ENCODE peak calls at places on chromosome 1, in nine cellular contexts. K is progenitor cell of endocrine pancreas; Z is CD4-positive, alpha-beta T cell; L is spleen; P is A549; E is bronchial epithelial cell; I is activated B cell treated with CpG ODN at 0.5 μM for 24 hours; N is mucosa of descending colon; Q is CD8-positive, alpha-beta T cell. T is an unnamed sample.

GRCh38 chr1:70899735-70900134 is 147.9 kb downstream of the PTGER3 start:
- DNase-seq in P (no peak), N (no peak), I (no peak), E (peak), Q (no peak), K (no peak), L (no peak), Z (no peak), T (no peak)

GRCh38 chr1:96472471-96472870 is 249.1 kb upstream of the PTBP2 start:
- DNase-seq in L (no peak), Q (no peak), N (no peak), P (no peak), E (no peak), Z (no peak), I (no peak), K (no peak), T (no peak)

GRCh38 chr1:200468264-200469001 is 58.6 kb upstream of the ZNF281 start:
- DNase-seq in K (no peak), L (no peak), I (no peak), Z (no peak), Q (no peak), E (peak), N (no peak), P (no peak), T (no peak)

GRCh38 chr1:16162163-16162822 is 6.4 kb upstream of the EPHA2 start:
- DNase-seq in N (peak), Z (peak), L (no peak), K (no peak), Q (peak), E (no peak), P (no peak), I (peak), T (peak)

GRCh38 chr1:33338495-33339211 is 17.8 kb upstream of the A3GALT2 start:
- DNase-seq in K (no peak), N (no peak), Z (no peak), I (no peak), E (peak), P (no peak), Q (no peak), L (peak), T (no peak)

GRCh38 chr1:190320952-190321351 is 156.7 kb downstream of the BRINP3 start:
- DNase-seq in Q (no peak), I (no peak), K (no peak), L (no peak), N (no peak), E (peak), P (peak), Z (no peak), T (no peak)

GRCh38 chr1:205920159-205920558 is 23.1 kb downstream of the SLC26A9 start:
- DNase-seq in I (no peak), E (no peak), Q (no peak), L (peak), P (no peak), K (no peak), N (no peak), Z (no peak), T (no peak)

GRCh38 chr1:229392936-229393335 is 41.0 kb downstream of the ACTA1 start:
- DNase-seq in Z (no peak), L (no peak), Q (no peak), K (no peak), I (no peak), E (no peak), N (no peak), P (no peak), T (no peak)

GRCh38 chr1:212244441-212244840 is 40.8 kb upstream of the PPP2R5A start:
- DNase-seq in I (no peak), K (no peak), Q (no peak), P (no peak), L (no peak), N (no peak), Z (no peak), E (no peak), T (no peak)

GRCh38 chr1:166069390-166069789 is 97.4 kb downstream of the FAM78B start:
- DNase-seq in I (no peak), K (peak), L (no peak), P (peak), E (no peak), N (no peak), Z (no peak), Q (no peak), T (peak)

GRCh38 chr1:234541281-234541975 is 62.4 kb upstream of the TARBP1 start:
- DNase-seq in Q (no peak), P (peak), L (no peak), Z (no peak), K (no peak), I (no peak), E (peak), N (no peak), T (no peak)

GRCh38 chr1:33050221-33051076 is 13.8 kb upstream of the AK2 start:
- DNase-seq in N (no peak), P (peak), I (no peak), E (peak), Q (no peak), K (no peak), L (no peak), Z (no peak), T (no peak)

GRCh38 chr1:150562384-150563339 is 13.5 kb downstream of the ADAMTSL4 start:
- DNase-seq in N (peak), Z (peak), I (peak), K (no peak), L (peak), Q (peak), E (no peak), P (no peak), T (peak)

GRCh38 chr1:240148333-240148732 is 56.6 kb downstream of the FMN2 start:
- DNase-seq in E (no peak), Z (no peak), I (no peak), N (no peak), L (no peak), K (no peak), Q (no peak), P (no peak), T (no peak)

GRCh38 chr1:240151126-240151735 is 59.5 kb downstream of the FMN2 start:
- DNase-seq in N (no peak), P (no peak), K (no peak), L (no peak), I (no peak), E (no peak), Z (no peak), Q (no peak), T (no peak)

GRCh38 chr1:240152611-240153297 is 61.1 kb downstream of the FMN2 start:
- DNase-seq in N (no peak), E (no peak), K (no peak), Q (no peak), P (no peak), Z (no peak), I (no peak), L (no peak), T (no peak)

GRCh38 chr1:240145120-240145519 is 53.4 kb downstream of the FMN2 start:
- DNase-seq in L (no peak), E (no peak), K (no peak), P (no peak), I (no peak), Q (no peak), N (no peak), Z (no peak), T (peak)

DNA sequence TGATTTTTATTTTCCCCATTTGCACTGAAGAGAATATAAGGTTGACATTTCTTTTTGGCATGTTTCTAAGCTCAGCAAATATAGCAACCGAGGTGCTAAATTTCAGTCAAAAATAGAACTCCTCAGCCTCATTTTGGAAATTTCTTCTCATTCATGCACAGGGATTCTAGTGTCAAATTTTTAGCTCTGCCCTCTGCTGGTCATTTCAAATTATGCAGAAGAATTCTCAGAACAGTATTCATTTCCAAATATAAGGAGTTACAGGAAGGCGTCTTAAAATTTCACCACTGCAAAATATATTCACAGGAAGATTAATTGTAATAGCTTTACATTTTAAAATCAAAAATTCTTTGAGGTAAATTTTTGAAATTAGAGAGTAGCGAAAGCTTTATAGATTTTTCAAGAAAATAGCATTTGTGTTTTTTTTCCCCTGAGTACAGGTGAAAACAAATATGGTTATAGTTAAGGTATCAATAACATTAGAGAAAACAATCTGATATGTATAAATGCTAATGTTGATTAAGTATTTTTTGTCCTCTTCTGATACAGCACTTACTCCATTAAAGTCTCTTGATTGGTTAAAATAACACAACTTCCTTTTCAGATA is 57.9 kb downstream of the FMN2 start:
- DNase-seq in E (peak), Z (no peak), K (no peak), N (no peak), Q (no peak), P (peak), L (no peak), I (no peak), T (peak)
- TF ChIP-seq CTCF in E (peak), Z (peak), K (peak), N (no peak), Q (peak), P (peak), L (no peak), I (peak), T (peak)

DNA sequence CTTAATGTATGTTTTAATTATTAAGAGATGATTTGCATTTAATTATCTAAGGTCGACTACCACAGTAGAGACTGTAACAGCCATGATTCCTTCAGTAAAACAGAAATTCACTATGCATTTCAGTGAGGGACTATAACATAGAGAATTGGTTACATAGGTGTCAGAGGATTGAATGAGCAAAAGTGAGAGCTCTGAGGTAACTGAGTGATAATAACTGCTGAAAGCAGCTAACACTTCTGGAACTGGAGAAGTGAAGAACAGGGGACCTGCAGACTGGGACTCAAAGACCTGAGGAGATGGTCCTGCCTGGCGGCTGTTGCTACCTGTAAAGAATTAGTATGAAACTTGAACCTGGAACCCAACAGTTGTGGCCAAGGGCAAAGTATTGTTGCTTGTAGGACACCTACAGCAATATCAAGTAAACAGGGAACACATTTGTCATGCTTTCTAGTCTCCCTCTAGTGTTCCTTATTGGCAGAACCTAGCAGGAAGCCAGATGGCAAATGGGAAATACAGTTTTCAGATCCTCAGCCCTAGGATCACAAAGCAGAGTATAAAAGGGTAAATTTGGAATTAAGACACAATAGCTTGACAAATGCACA is 110.6 kb downstream of the HS2ST1 start:
- DNase-seq in K (no peak), P (peak), E (peak), Z (no peak), I (no peak), L (no peak), Q (no peak), N (no peak), T (no peak)
- TF ChIP-seq CTCF in K (peak), P (peak), E (peak), Z (peak), I (no peak), L (no peak), Q (no peak), N (peak), T (peak)

DNA sequence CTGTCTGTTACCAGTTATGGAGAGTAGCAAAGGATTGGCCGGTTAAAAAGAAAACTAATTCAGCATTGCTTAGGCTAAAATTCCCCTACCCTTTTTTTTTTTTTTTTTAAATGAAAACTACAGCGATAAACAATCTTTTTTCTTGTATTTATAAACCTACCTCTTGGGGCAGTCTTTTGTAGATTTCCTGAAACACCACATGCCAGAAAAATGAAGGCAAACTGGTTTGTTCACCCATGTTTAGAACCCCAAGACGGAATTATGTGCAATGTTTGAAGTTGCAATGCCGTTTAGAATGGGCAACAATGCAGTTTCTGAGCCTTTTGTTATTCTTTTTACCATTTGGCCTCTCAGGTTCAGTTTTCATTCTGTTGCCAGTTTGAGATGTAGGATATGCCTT is 59.1 kb downstream of the PRDM2 start:
- DNase-seq in L (no peak), I (no peak), K (no peak), P (no peak), N (no peak), Q (no peak), E (peak), Z (no peak), T (no peak)
- TF ChIP-seq CTCF in L (no peak), I (no peak), K (peak), P (no peak), N (no peak), Q (no peak), E (peak), Z (no peak), T (no peak)

DNA sequence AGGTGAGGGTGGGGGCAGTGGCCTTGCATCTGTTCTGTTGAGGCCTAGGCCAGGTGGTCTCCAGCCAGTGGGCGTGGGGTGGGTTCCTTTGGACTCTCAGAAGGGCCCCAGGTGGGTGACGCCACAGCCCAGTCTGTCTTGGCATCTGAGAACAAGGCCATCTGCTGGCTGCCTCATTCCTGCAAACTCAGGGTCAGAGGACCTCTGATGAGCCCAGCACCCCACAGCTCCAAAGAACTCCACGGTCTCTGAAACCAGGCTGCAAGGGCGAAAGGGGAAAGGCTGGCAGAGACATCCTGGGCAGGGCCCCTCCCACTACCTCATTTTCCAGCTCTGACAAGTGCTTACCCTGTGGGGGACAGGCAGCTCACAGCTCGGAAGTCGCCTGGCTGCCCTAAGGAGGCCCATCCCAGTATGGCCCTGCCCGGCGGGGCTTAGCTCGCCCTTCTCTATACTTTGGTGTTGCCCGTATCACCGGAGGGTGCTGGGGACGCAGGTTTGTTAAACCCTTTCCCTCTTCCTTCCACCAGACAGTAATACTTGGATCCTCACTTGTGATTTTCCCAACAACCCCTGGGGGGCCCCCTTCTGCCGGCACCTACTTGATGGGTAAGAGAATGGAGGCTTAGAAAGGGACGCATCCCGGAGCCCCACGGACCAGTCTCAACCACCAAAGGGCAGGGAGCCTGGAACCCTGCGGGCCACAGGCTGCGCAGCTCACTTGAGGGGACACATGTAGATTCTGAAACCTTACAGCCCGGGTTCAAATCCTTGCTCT is 10.9 kb upstream of the EDN2 start:
- DNase-seq in Q (no peak), I (no peak), N (peak), K (no peak), Z (no peak), L (no peak), P (peak), E (no peak), T (no peak)
- TF ChIP-seq CTCF in Q (no peak), I (no peak), N (no peak), K (peak), Z (no peak), L (no peak), P (no peak), E (peak), T (peak)

DNA sequence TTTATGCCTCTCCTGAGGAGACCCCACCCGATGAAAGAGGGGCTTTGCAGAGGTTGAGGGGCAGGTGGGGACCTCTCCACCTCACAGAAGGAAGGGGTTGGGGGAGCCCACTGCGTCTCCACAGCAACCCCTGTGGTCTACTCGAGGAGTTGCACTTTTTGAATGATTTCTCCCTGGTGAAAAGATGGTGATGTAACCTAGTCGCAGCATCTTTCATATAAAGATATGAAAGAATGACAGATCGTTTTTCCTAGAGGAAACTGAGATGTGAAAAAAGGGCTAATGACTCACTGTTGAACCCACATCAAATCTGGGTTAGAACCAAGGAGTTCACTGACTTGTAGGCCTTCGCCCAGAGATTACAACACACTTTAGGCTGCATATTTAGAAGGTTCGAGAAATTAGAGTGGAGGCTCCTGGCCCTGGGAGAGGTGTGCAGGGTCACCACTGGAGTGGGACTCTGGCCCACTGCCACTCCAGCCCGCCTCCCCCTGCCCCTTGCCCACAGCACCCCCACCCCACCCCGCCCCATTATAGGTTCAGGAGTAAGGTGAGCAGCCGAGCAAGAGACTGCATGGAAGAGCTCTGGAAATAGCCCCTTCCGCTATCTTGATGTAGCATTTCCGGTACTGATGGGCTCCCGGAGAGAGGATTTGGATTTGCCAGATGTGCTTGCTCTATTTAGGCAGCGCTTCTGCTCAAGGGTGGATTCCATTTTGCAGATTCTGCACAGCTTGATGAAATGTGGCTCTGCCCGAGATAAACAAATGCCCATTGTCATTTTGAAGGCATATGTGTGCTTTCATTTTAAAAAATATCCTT is 6.7 kb downstream of the TGFB2 start:
- DNase-seq in N (no peak), P (peak), L (peak), Z (no peak), E (peak), K (no peak), I (peak), Q (no peak), T (no peak)
- TF ChIP-seq CTCF in N (no peak), P (peak), L (no peak), Z (peak), E (peak), K (peak), I (no peak), Q (peak), T (no peak)

DNA sequence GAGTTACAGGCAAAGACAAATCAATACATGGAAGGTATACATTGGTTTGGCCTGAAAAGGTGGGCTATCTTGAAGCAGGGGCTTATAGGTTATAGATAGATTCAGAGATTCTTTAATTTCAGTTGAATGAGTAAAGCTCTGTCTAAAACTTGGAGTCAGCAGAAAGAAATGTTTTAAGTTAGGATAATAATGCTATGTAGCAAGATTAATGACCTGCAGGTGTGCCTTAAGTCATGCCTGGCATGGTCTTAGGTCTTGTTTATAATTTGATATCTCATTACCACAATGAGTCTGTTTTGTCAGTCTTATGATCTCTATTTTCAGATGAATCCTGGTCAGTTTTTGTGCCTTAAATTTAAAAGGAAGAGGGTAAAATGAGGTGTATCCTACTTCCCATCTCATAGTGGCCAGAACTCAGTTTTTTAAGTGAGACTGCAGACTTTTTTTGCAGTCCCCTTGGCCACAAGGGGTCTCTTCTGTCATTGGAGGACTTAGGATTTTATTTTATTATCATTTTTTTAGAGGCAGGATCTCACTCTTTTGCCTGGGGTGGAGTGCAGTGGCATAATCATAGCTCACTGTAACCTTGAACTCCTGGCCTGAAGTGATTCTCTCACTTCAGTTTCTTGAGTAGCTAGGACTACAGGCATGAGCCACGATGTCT is 21.3 kb upstream of the PGBD2 start:
- DNase-seq in P (no peak), I (no peak), E (no peak), Q (no peak), L (no peak), N (no peak), Z (no peak), K (no peak), T (no peak)
- TF ChIP-seq CTCF in P (no peak), I (no peak), E (no peak), Q (no peak), L (no peak), N (no peak), Z (no peak), K (peak), T (no peak)

T was measured in nephron progenitor cell.